ENCODE peak calls at places on chromosomes 7 and 10, in eight cellular contexts. M, X, Z, G, U, L, P and H are unnamed samples.

GRCh38 chr7:144515430-144515829 is 111.9 kb upstream of the NOBOX start:
- DNase-seq in M (no peak), X (no peak), Z (no peak), G (no peak), U (no peak), L (no peak), P (no peak), H (no peak)

GRCh38 chr7:295155-296154 is 5.5 kb downstream of the FOXL3 start:
- DNase-seq in M (no peak), X (no peak), Z (no peak), G (peak; percentile 51), U (no peak), L (no peak), P (no peak), H (no peak)

GRCh38 chr7:19587291-19587690 is 121.5 kb downstream of the POLR1F start:
- DNase-seq in M (no peak), X (no peak), Z (no peak), G (no peak), U (no peak), L (no peak), P (no peak), H (no peak)

GRCh38 chr7:72292794-72293193 is 119.3 kb downstream of the CALN1 start:
- DNase-seq in M (no peak), X (no peak), Z (no peak), G (no peak), U (no peak), L (no peak), P (no peak), H (no peak)

GRCh38 chr7:127214956-127215355 is 37.8 kb downstream of the GRM8 start:
- DNase-seq in M (no peak), X (no peak), Z (no peak), G (no peak), U (no peak), L (no peak), P (no peak), H (no peak)

GRCh38 chr7:26237035-26237807 is 35.7 kb downstream of the CBX3 start:
- DNase-seq in M (no peak), X (no peak), Z (no peak), G (no peak), U (no peak), L (no peak), P (no peak), H (no peak)

GRCh38 chr7:30595461-30596042 is 874 bp downstream of the GARS1 start:
- DNase-seq in M (no peak), X (no peak), Z (no peak), G (no peak), U (peak; percentile 9), L (no peak), P (no peak), H (peak; percentile 16)

GRCh38 chr7:89401690-89402089 is 606.2 kb upstream of the TEX47 start:
- DNase-seq in M (no peak), X (no peak), Z (no peak), G (no peak), U (no peak), L (no peak), P (no peak), H (no peak)

GRCh38 chr7:107047902-107048782 is 3.6 kb downstream of the PRKAR2B start:
- DNase-seq in M (no peak), X (no peak), Z (peak; percentile 50), G (no peak), U (no peak), L (no peak), P (no peak), H (peak; percentile 51)
- TF ChIP-seq CTCF in M (no peak), X (no peak), Z (no peak), G (no peak), U (no peak), L (no peak), P (peak; percentile 26), H (no peak)

GRCh38 chr7:130134106-130134636 is 63.8 kb downstream of the KLHDC10 start:
- DNase-seq in M (no peak), X (no peak), Z (no peak), G (no peak), U (no peak), L (no peak), P (no peak), H (no peak)
- H3K4me3 ChIP-seq in M (no peak overlapping the region), X (no peak overlapping the region), Z (no peak overlapping the region), G (no peak overlapping the region), U (no peak overlapping the region), L (no peak overlapping the region), P (no peak overlapping the region), H (no peak overlapping the region)

GRCh38 chr7:134646425-134647305 is at the start of gene BPGM:
- DNase-seq in M (peak; percentile 95), X (peak; percentile 93), Z (peak; percentile 100), G (peak; percentile 99), U (peak; percentile 99), L (peak; percentile 92), P (peak; percentile 100), H (peak; percentile 100)
- TF ChIP-seq CTCF in M (peak; percentile 19), X (no peak), Z (no peak), G (peak; percentile 25), U (no peak), L (no peak), P (peak; percentile 4), H (peak; percentile 26)

GRCh38 chr10:71621263-71621751 is 98.3 kb downstream of the C10orf105 start:
- DNase-seq in M (no peak), X (no peak), Z (no peak), G (peak; percentile 88), U (peak; percentile 76), L (no peak), P (no peak), H (no peak)

GRCh38 chr10:71620642-71621041 is 98.9 kb downstream of the C10orf105 start:
- DNase-seq in M (no peak), X (no peak), Z (no peak), G (no peak), U (peak; percentile 20), L (no peak), P (no peak), H (no peak)

GRCh38 chr10:71616817-71617654 is 102.5 kb downstream of the C10orf105 start:
- DNase-seq in M (no peak), X (no peak), Z (no peak), G (no peak), U (no peak), L (no peak), P (no peak), H (no peak)

GRCh38 chr10:71618176-71618575 is 101.4 kb downstream of the C10orf105 start:
- DNase-seq in M (no peak), X (no peak), Z (no peak), G (no peak), U (no peak), L (no peak), P (no peak), H (no peak)

DNA sequence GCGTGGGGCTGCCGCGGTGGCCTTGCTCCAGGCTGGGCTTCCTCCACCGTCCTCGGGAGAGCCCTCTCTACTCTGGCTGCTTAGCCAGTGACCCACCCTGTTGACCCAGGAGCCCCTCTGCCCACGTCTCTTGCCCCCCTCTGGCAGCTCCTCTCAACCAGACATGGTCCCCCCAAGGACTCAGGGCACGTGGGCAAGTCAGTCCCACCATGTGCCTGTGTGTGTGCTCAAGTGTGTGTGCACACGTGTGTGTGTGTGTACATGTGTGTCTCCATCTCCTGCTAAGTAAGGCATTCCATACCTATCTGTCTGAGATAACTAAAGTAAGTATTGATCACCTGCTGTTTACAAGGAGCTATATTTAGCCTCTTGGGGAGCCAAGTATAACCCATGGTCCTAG is 101.0 kb downstream of the C10orf105 start:
- DNase-seq in M (no peak), X (no peak), Z (no peak), G (no peak), U (no peak), L (no peak), P (no peak), H (no peak)
- H3K4me3 ChIP-seq in M (no peak overlapping the region), X (no peak overlapping the region), Z (no peak overlapping the region), G (no peak overlapping the region), U (no peak overlapping the region), L (no peak overlapping the region), P (no peak overlapping the region), H (no peak overlapping the region)

DNA sequence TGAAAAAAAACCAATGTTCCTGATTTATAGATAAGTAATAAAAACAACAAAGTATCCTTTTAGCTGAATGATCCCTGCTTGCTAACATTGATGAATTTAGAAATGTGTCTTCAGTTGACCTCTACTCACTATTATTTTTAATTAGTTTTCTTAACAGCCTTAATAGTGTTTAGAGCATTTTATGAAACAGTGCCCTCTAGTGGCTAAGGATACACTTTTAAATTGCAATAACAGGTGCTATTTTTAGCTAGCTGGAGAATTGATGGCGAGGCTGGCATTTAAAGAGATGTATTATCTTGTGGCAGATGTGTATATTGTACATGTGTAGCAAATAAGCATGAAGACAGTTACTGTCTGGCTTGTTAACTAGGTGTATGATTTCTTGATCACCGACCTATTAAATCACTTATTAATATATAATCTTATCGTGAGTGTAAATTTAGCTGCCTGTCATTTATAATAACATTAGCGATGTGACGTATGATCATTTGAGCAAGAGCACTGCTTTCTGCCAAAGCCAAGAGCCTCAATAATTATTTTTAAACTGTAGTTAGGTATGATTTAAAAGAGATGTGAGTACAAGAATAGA is 451.9 kb downstream of the DPP6 start:
- DNase-seq in M (no peak), X (no peak), Z (peak; percentile 21), G (no peak), U (no peak), L (no peak), P (peak; percentile 22), H (peak; percentile 49)
- TF ChIP-seq CTCF in M (peak; percentile 70), X (peak; percentile 54), Z (peak; percentile 37), G (no peak), U (peak; percentile 38), L (no peak), P (peak; percentile 25), H (peak; percentile 47)

DNA sequence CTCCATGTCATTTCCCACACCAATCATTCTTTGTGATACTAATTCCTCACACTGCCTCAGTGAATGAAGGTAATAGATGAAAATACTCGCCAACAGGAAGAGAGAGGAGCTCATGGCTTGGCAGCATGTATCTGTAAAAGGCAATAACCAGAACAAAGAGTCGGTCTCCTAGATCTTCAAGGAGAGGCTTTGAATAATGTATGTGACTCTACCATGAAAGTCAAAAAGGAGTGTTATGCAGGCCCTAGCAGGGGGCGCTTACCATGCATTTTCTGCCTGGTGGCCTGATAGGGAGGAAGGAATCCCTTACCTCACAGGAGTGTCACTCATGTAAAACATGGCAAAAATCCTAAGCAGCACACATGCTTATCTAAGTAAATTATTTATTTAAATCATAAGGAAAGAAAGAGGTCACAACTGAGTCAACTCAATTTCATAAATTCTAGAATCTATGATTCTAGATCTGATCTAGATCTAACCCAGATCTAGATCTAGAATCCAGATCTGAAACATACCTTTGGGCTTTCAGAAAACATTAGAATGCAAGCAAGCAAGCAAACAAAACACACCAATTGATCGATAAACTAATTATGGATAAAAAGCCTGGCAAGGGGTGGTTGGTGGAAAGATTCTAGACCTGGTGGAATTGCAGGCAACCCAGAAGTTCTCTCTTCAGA is 226.3 kb upstream of the KLF6 start:
- DNase-seq in M (no peak), X (no peak), Z (no peak), G (no peak), U (no peak), L (no peak), P (no peak), H (no peak)
- H3K4me3 ChIP-seq in M (no peak overlapping the region), X (no peak overlapping the region), Z (no peak overlapping the region), G (no peak overlapping the region), U (no peak overlapping the region), L (no peak overlapping the region), P (no peak overlapping the region), H (no peak overlapping the region)